ENCODE peak calls at places on chromosomes 3 and 15, in four cellular contexts. One of them, this sample, is unnamed.

GRCh38 chr15:44157679-44158078 is 37.4 kb downstream of the FRMD5 start:
- DNase-seq in GM20000: no peak
- DNase-seq in cerebellar cortex: no peak
- DNase-seq in lower leg skin: no peak
- DNase-seq in this sample: no peak

GRCh38 chr15:72312605-72313447 is 7.1 kb downstream of the CELF6 start:
- DNase-seq in lower leg skin: peak; percentile 86
- DNase-seq in cerebellar cortex: peak; percentile 75
- DNase-seq in GM20000: peak; percentile 86
- DNase-seq in this sample: peak; percentile 61

GRCh38 chr3:155026999-155027591 is 53.0 kb upstream of the MME start:
- DNase-seq in GM20000: no peak
- DNase-seq in lower leg skin: no peak
- DNase-seq in cerebellar cortex: peak; percentile 75
- DNase-seq in this sample: no peak

GRCh38 chr3:55675478-55675877 is 188.4 kb upstream of the WNT5A start:
- DNase-seq in lower leg skin: no peak
- DNase-seq in GM20000: peak; percentile 73
- DNase-seq in cerebellar cortex: no peak
- DNase-seq in this sample: peak; percentile 86

GRCh38 chr3:197114007-197114406 is 84.4 kb upstream of the MELTF start:
- DNase-seq in cerebellar cortex: no peak
- DNase-seq in GM20000: no peak
- DNase-seq in lower leg skin: no peak
- DNase-seq in this sample: no peak

GRCh38 chr3:107206141-107206540 is 171.1 kb upstream of the CCDC54 start:
- DNase-seq in GM20000: peak; percentile 29
- DNase-seq in lower leg skin: no peak
- DNase-seq in cerebellar cortex: peak; percentile 26
- DNase-seq in this sample: peak; percentile 39

GRCh38 chr3:158568784-158569183 is 2.2 kb upstream of the MLF1 start:
- DNase-seq in cerebellar cortex: no peak
- DNase-seq in lower leg skin: no peak
- DNase-seq in GM20000: no peak
- DNase-seq in this sample: no peak

GRCh38 chr3:133303430-133303829 is 96.4 kb upstream of the BFSP2 start:
- DNase-seq in cerebellar cortex: no peak
- DNase-seq in lower leg skin: no peak
- DNase-seq in GM20000: no peak
- DNase-seq in this sample: no peak

GRCh38 chr3:14506626-14507344 is 33.4 kb downstream of the GRIP2 start:
- DNase-seq in cerebellar cortex: no peak
- DNase-seq in lower leg skin: peak; percentile 57
- DNase-seq in GM20000: no peak
- DNase-seq in this sample: no peak

GRCh38 chr15:92954578-92954977 is 54.5 kb downstream of the CHD2 start:
- DNase-seq in GM20000: no peak
- DNase-seq in cerebellar cortex: no peak
- DNase-seq in lower leg skin: no peak
- DNase-seq in this sample: no peak

GRCh38 chr3:97360804-97361203 is 403.8 kb upstream of the ARL6 start:
- DNase-seq in cerebellar cortex: no peak
- DNase-seq in GM20000: no peak
- DNase-seq in lower leg skin: no peak
- DNase-seq in this sample: no peak

GRCh38 chr15:90482124-90483011 is 47.4 kb upstream of the CRTC3 start:
- DNase-seq in GM20000: peak; percentile 34
- DNase-seq in cerebellar cortex: peak; percentile 67
- DNase-seq in lower leg skin: no peak
- DNase-seq in this sample: peak; percentile 50

GRCh38 chr3:107704477-107704876 is 181.7 kb downstream of the BBX start:
- DNase-seq in lower leg skin: no peak
- DNase-seq in cerebellar cortex: no peak
- DNase-seq in GM20000: no peak
- DNase-seq in this sample: no peak

GRCh38 chr15:89630974-89631901 is 24.0 kb downstream of the KIF7 start:
- DNase-seq in GM20000: no peak
- DNase-seq in lower leg skin: peak; percentile 66
- DNase-seq in cerebellar cortex: no peak
- DNase-seq in this sample: no peak

GRCh38 chr3:105108823-105109222 is 257.9 kb upstream of the ALCAM start:
- DNase-seq in lower leg skin: no peak
- DNase-seq in cerebellar cortex: no peak
- DNase-seq in GM20000: no peak
- DNase-seq in this sample: no peak

GRCh38 chr15:69272139-69272538 is 26.6 kb upstream of the PAQR5 start:
- DNase-seq in GM20000: no peak
- DNase-seq in cerebellar cortex: no peak
- DNase-seq in lower leg skin: no peak
- DNase-seq in this sample: no peak